ENCODE peak calls at places on chromosome 15, in eight cellular contexts. S, I, R, M, E, T, L and J are unnamed samples.

GRCh38 chr15:71792521-71792920 is 17.8 kb upstream of the NR2E3 start:
- DNase-seq in M (no peak), T (no peak), L (no peak), S (no peak), R (peak; percentile 90), E (peak; percentile 91), I (peak; percentile 65), J (no peak)

GRCh38 chr15:31271224-31271635 is 55.4 kb upstream of the KLF13 start:
- DNase-seq in R (no peak), S (no peak), I (peak; percentile 4), L (no peak), M (no peak), T (no peak), E (no peak), J (peak; percentile 48)

GRCh38 chr15:59532770-59533379 is 78.7 kb upstream of the GCNT3 start:
- DNase-seq in T (peak; percentile 31), R (peak; percentile 24), I (peak; percentile 25), E (peak; percentile 49), S (peak; percentile 22), M (peak; percentile 9), L (no peak), J (peak; percentile 14)

GRCh38 chr15:65062726-65063125 is 5.1 kb downstream of the RASL12 start:
- DNase-seq in T (no peak), M (no peak), L (no peak), R (no peak), S (no peak), E (no peak), I (no peak), J (no peak)

GRCh38 chr15:79172032-79172481 is 81.5 kb upstream of the RASGRF1 start:
- DNase-seq in E (no peak), R (no peak), T (no peak), L (no peak), I (no peak), S (no peak), M (no peak), J (no peak)

GRCh38 chr15:99244306-99244705 is 5.1 kb downstream of the TTC23 start:
- DNase-seq in T (no peak), I (no peak), S (no peak), L (no peak), R (no peak), M (no peak), E (no peak), J (no peak)

GRCh38 chr15:61653110-61653509 is 407.1 kb downstream of the VPS13C start:
- DNase-seq in R (peak; percentile 31), S (no peak), E (no peak), M (no peak), T (no peak), I (no peak), L (no peak), J (no peak)

GRCh38 chr15:87871738-87872315 is 384.7 kb downstream of the NTRK3 start:
- DNase-seq in M (no peak), E (peak; percentile 68), L (no peak), R (no peak), S (no peak), T (no peak), I (no peak), J (no peak)

GRCh38 chr15:41207687-41208448 is 22.7 kb downstream of the EXD1 start:
- DNase-seq in T (no peak), M (no peak), E (peak; percentile 68), I (no peak), S (no peak), L (no peak), R (peak; percentile 88), J (no peak)

GRCh38 chr15:40339621-40339945 is 1.2 kb downstream of the CCDC9B start:
- DNase-seq in E (no peak), I (no peak), L (no peak), R (peak; percentile 44), M (no peak), S (no peak), T (no peak), J (no peak)

GRCh38 chr15:33506781-33507180 is 196.0 kb downstream of the RYR3 start:
- DNase-seq in E (peak; percentile 3), T (peak; percentile 20), R (no peak), M (no peak), L (no peak), I (no peak), S (no peak), J (no peak)

GRCh38 chr15:92847841-92848240 is 52.3 kb upstream of the CHD2 start:
- DNase-seq in M (no peak), E (no peak), L (no peak), T (no peak), R (no peak), S (no peak), I (no peak), J (no peak)

GRCh38 chr15:50463423-50464358 is 39.5 kb downstream of the USP8 start:
- DNase-seq in S (no peak), R (no peak), T (no peak), M (no peak), L (no peak), I (peak; percentile 22), E (peak; percentile 36), J (no peak)

GRCh38 chr15:74146277-74146800 is 16.0 kb downstream of the ISLR2 start:
- DNase-seq in M (no peak), R (no peak), E (no peak), L (no peak), S (no peak), T (no peak), I (no peak), J (no peak)

GRCh38 chr15:56725386-56725785 is 7.9 kb downstream of the ZNF280D start:
- DNase-seq in S (no peak), M (no peak), T (no peak), E (no peak), R (no peak), L (no peak), I (no peak), J (no peak)

GRCh38 chr15:70267879-70268278 is 170.2 kb upstream of the TLE3 start:
- DNase-seq in S (no peak), L (no peak), I (no peak), T (no peak), E (peak; percentile 46), R (peak; percentile 62), M (no peak), J (no peak)

GRCh38 chr15:83516935-83517334 is 69.8 kb downstream of the SH3GL3 start:
- DNase-seq in M (no peak), S (no peak), R (no peak), L (no peak), I (peak; percentile 11), T (no peak), E (no peak), J (no peak)

GRCh38 chr15:65339436-65339835 is 35.0 kb downstream of the RNU5B-1 start:
- DNase-seq in T (no peak), E (no peak), M (no peak), R (no peak), S (no peak), L (no peak), I (no peak), J (no peak)

GRCh38 chr15:63374686-63375520 is 6.7 kb downstream of the CA12 start:
- DNase-seq in R (peak; percentile 64), T (no peak), S (peak; percentile 47), I (peak; percentile 70), M (peak; percentile 34), E (peak; percentile 78), L (no peak), J (no peak)

GRCh38 chr15:60830479-60830878 is 351.5 kb upstream of the ICE2 start:
- DNase-seq in I (no peak), T (no peak), R (no peak), S (no peak), M (no peak), E (peak; percentile 13), L (no peak), J (no peak)

GRCh38 chr15:72315706-72316370 is 4.1 kb downstream of the CELF6 start:
- DNase-seq in L (no peak), R (peak; percentile 9), E (no peak), I (no peak), M (no peak), T (peak; percentile 47), S (no peak), J (no peak)

GRCh38 chr15:31280037-31280830 is 46.4 kb upstream of the KLF13 start:
- DNase-seq in E (no peak), L (no peak), T (peak; percentile 98), I (no peak), M (no peak), S (peak; percentile 4), R (peak; percentile 40), J (peak; percentile 67)

GRCh38 chr15:50114381-50114780 is 4.7 kb downstream of the ATP8B4 start:
- DNase-seq in L (no peak), S (no peak), I (no peak), M (no peak), T (no peak), R (no peak), E (no peak), J (peak; percentile 66)

GRCh38 chr15:65212097-65212496 is 824 bp upstream of the CILP start:
- DNase-seq in I (no peak), L (no peak), T (no peak), R (peak; percentile 16), S (peak; percentile 57), E (no peak), M (peak; percentile 14), J (peak; percentile 36)

GRCh38 chr15:84023636-84024035 is 211.9 kb upstream of the GOLGA6L4 start:
- DNase-seq in E (peak; percentile 11), I (peak; percentile 16), T (peak; percentile 17), M (peak; percentile 3), R (peak; percentile 11), L (no peak), S (no peak), J (no peak)

GRCh38 chr15:64501396-64501716 is 41.0 kb downstream of the ZNF609 start:
- DNase-seq in M (no peak), T (no peak), S (no peak), E (no peak), R (no peak), I (no peak), L (no peak), J (no peak)